ENCODE peak calls at places on chromosomes 5 and 9, in five cellular contexts. H is AG08395, I is T-cell, V is cardiac fibroblast, F is uterus. P is an unnamed sample.

GRCh38 chr9:101848485-101848919 is 110.1 kb upstream of the GRIN3A start:
- DNase-seq in H (no peak), I (no peak), V (no peak), F (no peak), P (no peak)

GRCh38 chr5:16456103-16456832 is 9.3 kb downstream of the ZNF622 start:
- DNase-seq in H (peak; percentile 62), I (no peak), V (peak; percentile 85), F (no peak), P (peak; percentile 58)

GRCh38 chr5:34731435-34732232 is 75.5 kb downstream of the RAI14 start:
- DNase-seq in H (no peak), I (no peak), V (no peak), F (no peak), P (no peak)

GRCh38 chr9:83933804-83934203 is 12.6 kb upstream of the KIF27 start:
- DNase-seq in H (no peak), I (no peak), V (peak; percentile 81), F (peak; percentile 21), P (no peak)

GRCh38 chr5:35369965-35370790 is 139.9 kb upstream of the PRLR start:
- DNase-seq in H (no peak), I (no peak), V (no peak), F (no peak), P (no peak)

GRCh38 chr9:116335392-116335791 is 181.8 kb downstream of the PAPPA start:
- DNase-seq in H (no peak), I (no peak), V (no peak), F (no peak), P (no peak)

GRCh38 chr5:65262590-65263189 is 219.0 kb downstream of the ADAMTS6 start:
- DNase-seq in H (peak; percentile 70), I (no peak), V (peak; percentile 94), F (peak; percentile 15), P (no peak)

GRCh38 chr5:150109921-150110320 is 23.6 kb upstream of the CSF1R start:
- DNase-seq in H (no peak), I (no peak), V (no peak), F (peak; percentile 7), P (no peak)

GRCh38 chr5:58114324-58114723 is 345.6 kb downstream of the PLK2 start:
- DNase-seq in H (peak; percentile 53), I (no peak), V (peak; percentile 7), F (no peak), P (no peak)

GRCh38 chr9:94909250-94909894 is 182.9 kb downstream of the AOPEP start:
- DNase-seq in H (no peak), I (no peak), V (no peak), F (no peak), P (no peak)